ENCODE peak calls at places on chromosomes 16 and 17, in four cellular contexts. Q, X, O and N are unnamed samples. For H3K4me1, the result is how much of the 10 kb centered on the place peaks cover.

GRCh38 chr16:70610273-70611223 is 35.8 kb upstream of the IL34 start:
- DNase-seq in O (no peak), Q (peak), X (no peak), N (no peak)

GRCh38 chr17:2282297-2282873 is 21.2 kb downstream of the SMG6 start:
- DNase-seq in O (peak), Q (peak), X (peak), N (no peak)

GRCh38 chr17:80871341-80871740 is 120.3 kb upstream of the CHMP6 start:
- DNase-seq in Q (peak), X (no peak), O (no peak), N (no peak)

GRCh38 chr17:35297666-35298065 is 54.8 kb downstream of the SLFN5 start:
- DNase-seq in Q (no peak), O (no peak), X (no peak), N (no peak)

GRCh38 chr16:86061771-86062170 is 162.8 kb downstream of the IRF8 start:
- DNase-seq in Q (no peak), X (no peak), O (no peak), N (no peak)

GRCh38 chr17:29578626-29579485 is 10.4 kb downstream of the TP53I13 start:
- DNase-seq in O (no peak), Q (no peak), X (no peak), N (no peak)

GRCh38 chr16:46768809-46769208 is 20.7 kb upstream of the MYLK3 start:
- DNase-seq in O (no peak), Q (no peak), X (no peak), N (no peak)

GRCh38 chr17:49577651-49577935 is 1.9 kb downstream of the NXPH3 start:
- DNase-seq in O (no peak), Q (no peak), X (no peak), N (no peak)

GRCh38 chr16:66369055-66369592 is 2.6 kb downstream of the CDH5 start:
- DNase-seq in Q (peak), O (no peak), X (no peak), N (no peak)

GRCh38 chr16:51355195-51355594 is 204.1 kb upstream of the SALL1 start:
- DNase-seq in X (no peak), Q (no peak), O (no peak), N (no peak)

GRCh38 chr16:5903797-5904196 is 806.2 kb upstream of the EEF2KMT start:
- DNase-seq in X (no peak), O (no peak), Q (no peak), N (no peak)

GRCh38 chr17:40281663-40282062 is 6.0 kb upstream of the CDC6 start:
- DNase-seq in X (no peak), O (no peak), Q (no peak), N (no peak)

GRCh38 chr17:79993390-79994221 is 42.1 kb downstream of the TBC1D16 start:
- DNase-seq in O (peak), X (peak), Q (peak), N (peak)

GRCh38 chr16:71927383-71927782 is 32.1 kb downstream of the IST1 start:
- DNase-seq in X (peak), Q (peak), O (peak), N (peak)

GRCh38 chr16:85754403-85754802 is 3.5 kb upstream of the C16orf74 start:
- DNase-seq in X (no peak), Q (no peak), O (no peak), N (no peak)

GRCh38 chr16:27475561-27475960 is 73.6 kb downstream of the IL21R start:
- DNase-seq in Q (peak), X (no peak), O (peak), N (no peak)

GRCh38 chr16:8859913-8860881 is 8.6 kb downstream of the CARHSP1 start:
- DNase-seq in O (peak), X (peak), Q (peak), N (no peak)

GRCh38 chr16:86080982-86081381 is 182.0 kb downstream of the IRF8 start:
- DNase-seq in Q (no peak), O (no peak), X (no peak), N (no peak)

GRCh38 chr16:84940670-84941551 is 70.4 kb downstream of the ZDHHC7 start:
- DNase-seq in O (no peak), Q (peak), X (no peak), N (no peak)

GRCh38 chr17:77879226-77879895 is 79.1 kb upstream of the TNRC6C start:
- DNase-seq in X (no peak), O (no peak), Q (no peak), N (no peak)

GRCh38 chr17:80922580-80923160 is 69.0 kb upstream of the CHMP6 start:
- DNase-seq in O (no peak), Q (no peak), X (no peak), N (no peak)

GRCh38 chr17:47789611-47790520 is 31.7 kb downstream of the OSBPL7 start:
- DNase-seq in X (peak), O (peak), Q (peak), N (no peak)

GRCh38 chr17:11404431-11404830 is 163.4 kb downstream of the SHISA6 start:
- DNase-seq in O (no peak), Q (no peak), X (no peak), N (no peak)

GRCh38 chr16:14187517-14188338 is 116.6 kb downstream of the MRTFB start:
- DNase-seq in X (no peak), O (no peak), Q (no peak), N (no peak)

GRCh38 chr17:31525801-31526549 is 134.5 kb downstream of the RAB11FIP4 start:
- DNase-seq in Q (no peak), X (no peak), O (no peak), N (no peak)

GRCh38 chr16:67884-68789 is 4.3 kb downstream of the RHBDF1 start:
- DNase-seq in X (no peak), Q (no peak), O (peak), N (no peak)

GRCh38 chr16:69077251-69077650 is 28.2 kb upstream of the HAS3 start:
- DNase-seq in Q (no peak), X (peak), O (peak), N (no peak)

GRCh38 chr16:85936761-85937343 is 37.9 kb downstream of the IRF8 start:
- DNase-seq in Q (no peak), O (no peak), X (no peak), N (no peak)

GRCh38 chr17:45997624-45998023 is 1.4 kb upstream of the STH start:
- DNase-seq in Q (peak), O (peak), X (no peak), N (no peak)

GRCh38 chr16:11632455-11632921 is 35.8 kb upstream of the SNN start:
- DNase-seq in X (no peak), Q (peak), O (peak), N (no peak)

GRCh38 chr16:84198401-84198800 is 7.4 kb downstream of the ADAD2 start:
- DNase-seq in X (no peak), O (peak), Q (peak), N (no peak)

GRCh38 chr17:48997103-48997826 is at the start of gene IGF2BP1:
- DNase-seq in X (no peak), O (peak), Q (peak), N (no peak)

GRCh38 chr16:19860146-19861030 is 24.3 kb downstream of the GPRC5B start:
- DNase-seq in O (peak), Q (peak), X (no peak), N (peak)

GRCh38 chr17:47935961-47936360 is 5.4 kb upstream of the PNPO start:
- DNase-seq in O (peak), X (peak), Q (peak), N (no peak)

GRCh38 chr17:4444782-4445473 is 11.2 kb downstream of the SPNS3 start:
- DNase-seq in X (peak), Q (peak), O (no peak), N (peak)

GRCh38 chr16:27729516-27730304 is 179.8 kb downstream of the KATNIP start:
- DNase-seq in Q (peak), O (peak), X (no peak), N (no peak)

GRCh38 chr17:15262291-15263205 is 2.6 kb downstream of the PMP22 start:
- DNase-seq in X (no peak), Q (peak), O (peak), N (peak)
- H3K4me3 ChIP-seq in X (no peak), Q (peak), O (peak), N (peak)

GRCh38 chr17:43978078-43978477 is 24.3 kb upstream of the PYY start:
- DNase-seq in X (no peak), Q (no peak), O (no peak), N (no peak)
- H3K4me1 ChIP-seq in X (under half), Q (under half), O (under half), N (under half)

GRCh38 chr16:29864205-29864604 is 1.2 kb upstream of the CDIPT start:
- DNase-seq in O (no peak), Q (no peak), X (no peak), N (no peak)

GRCh38 chr16:29862383-29862883 is 593 bp downstream of the CDIPT start:
- DNase-seq in X (no peak), Q (peak), O (no peak), N (peak)

GRCh38 chr16:29860218-29860617 is 2.8 kb downstream of the CDIPT start:
- DNase-seq in Q (no peak), X (no peak), O (no peak), N (no peak)

GRCh38 chr16:29862884-29863668 is at the start of gene CDIPT:
- DNase-seq in X (peak), Q (peak), O (peak), N (peak)

GRCh38 chr16:29863669-29863984 is 601 bp upstream of the CDIPT start:
- DNase-seq in O (no peak), Q (no peak), X (no peak), N (no peak)
- TF ChIP-seq CTCF in O (no peak), Q (no peak), X (no peak), N (no peak)

DNA sequence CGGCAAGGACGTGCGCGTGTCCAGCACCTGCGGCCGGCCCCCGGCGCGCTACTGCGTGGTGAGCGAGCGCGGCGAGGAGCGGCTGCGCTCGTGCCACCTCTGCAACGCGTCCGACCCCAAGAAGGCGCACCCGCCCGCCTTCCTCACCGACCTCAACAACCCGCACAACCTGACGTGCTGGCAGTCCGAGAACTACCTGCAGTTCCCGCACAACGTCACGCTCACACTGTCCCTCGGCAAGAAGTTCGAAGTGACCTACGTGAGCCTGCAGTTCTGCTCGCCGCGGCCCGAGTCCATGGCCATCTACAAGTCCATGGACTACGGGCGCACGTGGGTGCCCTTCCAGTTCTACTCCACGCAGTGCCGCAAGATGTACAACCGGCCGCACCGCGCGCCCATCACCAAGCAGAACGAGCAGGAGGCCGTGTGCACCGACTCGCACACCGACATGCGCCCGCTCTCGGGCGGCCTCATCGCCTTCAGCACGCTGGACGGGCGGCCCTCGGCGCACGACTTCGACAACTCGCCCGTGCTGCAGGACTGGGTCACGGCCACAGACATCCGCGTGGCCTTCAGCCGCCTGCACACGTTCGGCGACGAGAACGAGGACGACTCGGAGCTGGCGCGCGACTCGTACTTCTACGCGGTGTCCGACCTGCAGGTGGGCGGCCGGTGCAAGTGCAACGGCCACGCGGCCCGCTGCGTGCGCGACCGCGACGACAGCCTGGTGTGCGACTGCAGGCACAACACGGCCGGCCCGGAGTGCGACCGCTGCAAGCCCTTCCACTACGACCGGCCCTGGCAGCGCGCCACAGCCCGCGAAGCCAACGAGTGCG is 1.5 kb downstream of the NTN1 start:
- DNase-seq in Q (peak), X (no peak), O (no peak), N (no peak)
- H3K4me3 ChIP-seq in Q (peak), X (peak), O (no peak), N (peak)

DNA sequence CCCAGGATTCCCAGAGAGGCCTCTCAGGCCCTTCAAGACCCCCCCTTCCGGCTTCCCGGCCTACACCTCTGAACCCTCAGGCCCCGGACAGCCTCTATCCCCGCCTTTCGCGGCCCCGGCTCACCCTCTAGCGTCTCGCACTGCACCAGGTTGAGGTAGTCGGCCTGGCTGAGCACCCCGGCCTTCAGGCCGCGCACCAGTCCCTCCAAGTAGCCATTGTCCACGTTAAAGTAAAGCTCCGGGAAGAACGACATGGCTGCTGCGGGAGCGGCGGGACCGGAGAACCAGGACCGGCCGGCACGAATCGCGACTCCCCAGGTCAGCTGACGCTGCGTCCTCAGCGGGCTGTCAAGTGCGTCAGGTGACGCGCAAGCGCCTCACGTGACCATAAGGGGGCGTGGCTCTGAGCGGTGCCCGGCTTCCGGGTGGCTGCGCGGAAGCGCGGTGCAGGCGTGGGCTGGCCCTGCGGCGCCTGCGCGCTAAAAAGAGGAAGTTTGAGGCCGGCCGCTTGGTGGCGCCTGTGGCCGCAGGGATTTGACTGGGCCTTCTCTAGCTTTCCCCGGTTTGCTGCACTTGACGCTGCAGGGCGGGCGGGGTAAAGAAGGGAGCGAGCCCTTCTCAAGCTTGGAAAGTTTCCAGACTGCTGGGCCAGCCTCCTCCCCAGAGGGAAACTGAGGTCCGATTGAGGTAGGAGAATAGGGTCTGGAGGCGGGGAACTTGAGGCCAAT is at the start of gene ATP6V0D1:
- DNase-seq in Q (peak), X (peak), O (peak), N (peak)
- H3K4me1 ChIP-seq in Q (under half), X (under half), O (under half), N (under half)

DNA sequence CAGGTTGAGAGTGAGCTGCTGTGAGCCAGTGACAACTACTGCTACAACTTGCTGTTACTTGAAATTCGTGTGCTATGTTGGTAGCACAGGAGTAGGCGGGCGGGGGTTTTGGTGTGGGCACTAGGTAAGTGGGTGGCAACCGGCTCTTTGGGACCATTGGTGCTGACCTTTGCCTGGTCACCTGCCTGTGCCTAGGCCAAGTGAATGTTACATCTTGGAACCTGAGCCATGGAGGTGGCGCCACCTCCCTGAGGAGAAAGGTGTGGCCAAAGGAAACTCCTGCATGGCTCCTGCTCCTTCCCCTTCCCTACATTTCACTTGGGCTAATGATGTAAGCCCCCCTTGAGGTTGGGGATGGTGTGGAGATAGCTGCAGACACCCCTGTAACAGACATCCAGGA is 25.4 kb upstream of the ARHGAP23 start:
- DNase-seq in Q (no peak), X (no peak), O (no peak), N (no peak)
- TF ChIP-seq CTCF in Q (peak), X (no peak), O (no peak), N (no peak)

GRCh38 chr16:56609463-56609921 is 1.1 kb downstream of the MT2A start:
- DNase-seq in Q (peak), O (peak), X (peak), N (peak)

GRCh38 chr16:56610609-56611111 is 2.3 kb downstream of the MT2A start:
- DNase-seq in Q (peak), X (no peak), O (peak), N (no peak)

GRCh38 chr16:56611281-56611833 is 3.0 kb downstream of the MT2A start:
- DNase-seq in Q (peak), O (peak), X (peak), N (no peak)

GRCh38 chr16:56608876-56609462 is 585 bp downstream of the MT2A start:
- DNase-seq in Q (no peak), O (no peak), X (no peak), N (no peak)

DNA sequence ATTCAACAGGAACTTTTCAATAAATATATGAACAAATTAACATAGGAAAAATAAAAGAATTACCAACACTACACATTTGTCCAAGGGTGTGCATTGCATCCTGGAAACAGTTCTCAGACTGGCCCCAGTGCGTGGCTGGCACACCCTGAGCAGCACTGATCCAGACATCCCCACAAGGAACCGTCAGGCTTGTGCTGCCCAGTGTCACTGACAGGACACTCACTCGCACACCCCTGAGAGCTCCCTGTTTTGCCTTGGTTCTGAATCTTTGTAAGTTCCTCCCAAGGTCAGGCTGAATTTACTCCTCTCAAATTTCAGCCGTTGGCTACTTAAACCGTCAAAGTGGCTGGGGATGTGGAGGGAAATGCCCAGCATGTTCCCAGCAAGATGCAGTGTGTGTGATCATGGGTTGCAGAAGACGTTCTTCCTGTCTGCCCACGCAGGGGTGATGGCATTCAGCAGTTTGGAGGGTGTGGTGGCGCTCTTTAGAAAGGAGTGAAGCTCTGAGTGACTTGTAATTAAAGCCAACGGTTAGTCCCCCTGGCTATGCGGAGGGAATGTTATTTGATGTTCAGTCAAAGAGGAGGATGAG is 1.7 kb downstream of the MT2A start:
- DNase-seq in X (peak), Q (peak), O (peak), N (peak)
- H3K4me3 ChIP-seq in X (peak), Q (no peak), O (peak), N (peak)

GRCh38 chr17:57595426-57595825 is 149.7 kb downstream of the CCDC182 start:
- DNase-seq in O (no peak), Q (no peak), X (no peak), N (no peak)
- H3K4me1 ChIP-seq in O (under half), Q (under half), X (under half), N (under half)